ENCODE peak calls at places on chromosome X, in four cellular contexts. U is heart right ventricle; Y is CD4-positive, CD25-positive, alpha-beta regulatory T cell; A is nucleus accumbens. H is an unnamed sample.

GRCh38 chrX:19746919-19747671 is 140.3 kb downstream of the SH3KBP1 start:
- DNase-seq in U (no peak), Y (no peak), A (no peak), H (no peak)

GRCh38 chrX:140343226-140343873 is 161.5 kb downstream of the SOX3 start:
- DNase-seq in U (no peak), Y (no peak), A (no peak), H (no peak)

GRCh38 chrX:40098264-40099045 is 697 bp upstream of the BCOR start:
- DNase-seq in U (peak), Y (peak), A (no peak), H (peak)

GRCh38 chrX:13142891-13143290 is 98.5 kb upstream of the FAM9C start:
- DNase-seq in U (no peak), Y (no peak), A (no peak), H (no peak)

GRCh38 chrX:149948001-149948400 is 9.7 kb upstream of the EOLA2 start:
- DNase-seq in U (no peak), Y (no peak), A (no peak), H (no peak)

GRCh38 chrX:3712080-3712869 is 1.2 kb downstream of the PRKX start:
- DNase-seq in U (peak), Y (peak), A (no peak), H (no peak)

GRCh38 chrX:68112321-68112720 is 321.0 kb downstream of the OPHN1 start:
- DNase-seq in U (no peak), Y (no peak), A (peak), H (no peak)

GRCh38 chrX:132568291-132568690 is 79.5 kb upstream of the MBNL3 start:
- DNase-seq in U (no peak), Y (no peak), A (no peak), H (no peak)

GRCh38 chrX:17413228-17413627 is 38.2 kb downstream of the NHS start:
- DNase-seq in U (no peak), Y (no peak), A (no peak), H (no peak)

GRCh38 chrX:131802836-131803626 is 220.1 kb upstream of the STK26 start:
- DNase-seq in U (peak), Y (peak), A (no peak), H (peak)

GRCh38 chrX:997631-998137 is 214.8 kb downstream of the CRLF2 start:
- DNase-seq in U (no peak), Y (no peak), A (no peak), H (no peak)

GRCh38 chrX:115533485-115533884 is 27.5 kb upstream of the PLS3 start:
- DNase-seq in U (no peak), Y (no peak), A (no peak), H (no peak)

GRCh38 chrX:46935295-46935694 is 23.1 kb downstream of the JADE3 start:
- DNase-seq in U (no peak), Y (no peak), A (no peak), H (no peak)

GRCh38 chrX:15524417-15524816 is 23.8 kb downstream of the BMX start:
- DNase-seq in U (peak), Y (no peak), A (no peak), H (no peak)

GRCh38 chrX:107672955-107673378 is 44.7 kb downstream of the PRPS1 start:
- DNase-seq in U (peak), Y (peak), A (peak), H (peak)

GRCh38 chrX:49919617-49920016 is 2.8 kb upstream of the CLCN5 start:
- DNase-seq in U (peak), Y (peak), A (no peak), H (peak)

GRCh38 chrX:31555506-31555905 is 483.7 kb upstream of the FTHL17 start:
- DNase-seq in U (peak), Y (no peak), A (no peak), H (no peak)

GRCh38 chrX:54482839-54483593 is 13.0 kb downstream of the FGD1 start:
- DNase-seq in U (no peak), Y (no peak), A (no peak), H (peak)

GRCh38 chrX:124592745-124593144 is 246.4 kb downstream of the SH2D1A start:
- DNase-seq in U (no peak), Y (no peak), A (no peak), H (no peak)

GRCh38 chrX:12984629-12985303 is 9.9 kb downstream of the TMSB4X start:
- DNase-seq in U (no peak), Y (peak), A (no peak), H (peak)

GRCh38 chrX:154374361-154375155 is at the start of gene FLNA:
- DNase-seq in U (no peak), Y (peak), A (no peak), H (peak)

GRCh38 chrX:149837167-149837566 is 43.8 kb upstream of the MAGEA8 start:
- DNase-seq in U (no peak), Y (no peak), A (no peak), H (no peak)

GRCh38 chrX:118975831-118976598 is 1.6 kb downstream of the LONRF3 start:
- DNase-seq in U (peak), Y (peak), A (peak), H (peak)

GRCh38 chrX:81377329-81377728 is 175.4 kb downstream of the SH3BGRL start:
- DNase-seq in U (no peak), Y (peak), A (no peak), H (no peak)

GRCh38 chrX:120560405-120560841 is 339 bp downstream of the CUL4B start:
- DNase-seq in U (no peak), Y (peak), A (peak), H (peak)

GRCh38 chrX:155864655-155865054 is 16.5 kb upstream of the VAMP7 start:
- DNase-seq in U (no peak), Y (no peak), A (no peak), H (no peak)

GRCh38 chrX:150405576-150405975 is 42.5 kb downstream of the MAMLD1 start:
- DNase-seq in U (no peak), Y (no peak), A (no peak), H (no peak)

GRCh38 chrX:37867509-37868153 is 20.3 kb upstream of the DYNLT3 start:
- DNase-seq in U (no peak), Y (peak), A (no peak), H (no peak)

GRCh38 chrX:123083924-123084323 is 100.2 kb upstream of the GRIA3 start:
- DNase-seq in U (no peak), Y (no peak), A (no peak), H (no peak)

GRCh38 chrX:115563633-115564182 is 2.7 kb downstream of the PLS3 start:
- DNase-seq in U (no peak), Y (no peak), A (no peak), H (no peak)

GRCh38 chrX:67725471-67725870 is 181.7 kb downstream of the AR start:
- DNase-seq in U (no peak), Y (no peak), A (no peak), H (no peak)

H was measured in uterus.